ENCODE peak calls at places on chromosomes 13 and 19, in seven cellular contexts. Y, U, C, Q, O, N and D are unnamed samples.

GRCh38 chr13:106602178-106602577 is 34.2 kb upstream of the ARGLU1 start:
- DNase-seq in C (no peak), N (no peak), U (no peak), O (no peak), Q (no peak), Y (no peak), D (no peak)

GRCh38 chr19:495440-496332 is 600 bp upstream of the MADCAM1 start:
- DNase-seq in Q (no peak), Y (no peak), N (no peak), O (peak; percentile 40), U (peak; percentile 69), C (peak; percentile 30), D (peak; percentile 21)

GRCh38 chr13:64505511-64505910 is 2724.6 kb downstream of the PCDH9 start:
- DNase-seq in C (no peak), O (no peak), U (no peak), Y (no peak), N (no peak), Q (peak; percentile 45), D (no peak)

GRCh38 chr19:2081873-2082810 is 14.0 kb downstream of the MOB3A start:
- DNase-seq in C (peak; percentile 39), N (no peak), Y (no peak), U (no peak), O (peak; percentile 44), Q (no peak), D (peak; percentile 65)

GRCh38 chr19:51607077-51607476 is 23.1 kb downstream of the SIGLEC5 start:
- DNase-seq in N (no peak), U (no peak), Q (no peak), C (no peak), O (peak; percentile 40), Y (no peak), D (no peak)

GRCh38 chr13:29165840-29166239 is 345.7 kb downstream of the MTUS2 start:
- DNase-seq in N (no peak), Q (no peak), C (no peak), O (no peak), U (no peak), Y (no peak), D (no peak)

GRCh38 chr19:36574762-36575161 is 1.7 kb upstream of the ZNF529 start:
- DNase-seq in Q (no peak), N (no peak), Y (no peak), O (no peak), C (no peak), U (no peak), D (no peak)

GRCh38 chr19:47613165-47614146 is 4.5 kb downstream of the BICRA start:
- DNase-seq in Y (no peak), Q (no peak), C (no peak), U (peak; percentile 19), O (no peak), N (no peak), D (no peak)

GRCh38 chr13:101265934-101266333 is 150.4 kb downstream of the NALCN start:
- DNase-seq in Y (no peak), U (no peak), N (no peak), Q (no peak), O (no peak), C (no peak), D (no peak)

GRCh38 chr13:23753523-23753922 is 135.7 kb downstream of the MIPEP start:
- DNase-seq in Y (no peak), U (no peak), O (no peak), C (no peak), Q (no peak), N (no peak), D (no peak)

GRCh38 chr13:112240076-112240475 is 136.1 kb upstream of the SPACA7 start:
- DNase-seq in O (no peak), N (no peak), Q (no peak), Y (no peak), U (no peak), C (no peak), D (no peak)

GRCh38 chr19:2529473-2529918 is 53.6 kb downstream of the GADD45B start:
- DNase-seq in Y (no peak), Q (peak; percentile 37), C (no peak), U (no peak), N (no peak), O (no peak), D (no peak)

GRCh38 chr19:31676271-31677004 is 327.2 kb upstream of the TSHZ3 start:
- DNase-seq in Y (no peak), Q (no peak), C (no peak), N (no peak), O (no peak), U (no peak), D (no peak)

GRCh38 chr19:45643927-45644771 is 5.0 kb upstream of the EML2 start:
- DNase-seq in N (no peak), Q (no peak), U (no peak), C (no peak), O (no peak), Y (no peak), D (no peak)